ENCODE peak calls at places on chromosomes 3 and 15, in eight cellular contexts. J is HL-60, C is GM12865, L is WTC11, S is right lobe of liver, U is right atrium auricular region, G is fibroblast of the aortic adventitia, Z is sigmoid colon. X is an unnamed sample.

GRCh38 chr15:44882499-44882968 is 74.0 kb upstream of the TERB2 start:
- DNase-seq in U (no peak), C (peak), J (no peak), L (no peak), G (no peak), S (no peak), Z (no peak), X (peak)

GRCh38 chr15:41559489-41560177 is 621 bp downstream of the TYRO3 start:
- DNase-seq in S (no peak), L (no peak), Z (no peak), U (no peak), J (no peak), G (no peak), C (no peak), X (no peak)

GRCh38 chr15:26158176-26158575 is 295.0 kb upstream of the ATP10A start:
- DNase-seq in S (no peak), U (no peak), J (no peak), G (no peak), C (no peak), L (no peak), Z (no peak), X (no peak)

GRCh38 chr3:134320749-134321148 is 53.5 kb downstream of the AMOTL2 start:
- DNase-seq in G (peak), J (no peak), Z (peak), C (no peak), L (no peak), U (peak), S (no peak), X (no peak)

GRCh38 chr3:42177068-42177800 is 86.1 kb downstream of the TRAK1 start:
- DNase-seq in C (no peak), L (no peak), Z (no peak), U (no peak), S (no peak), J (no peak), G (no peak), X (no peak)

GRCh38 chr3:189593581-189593980 is 37.6 kb upstream of the TP63 start:
- DNase-seq in U (no peak), Z (no peak), G (peak), S (no peak), J (no peak), L (no peak), C (no peak), X (no peak)

GRCh38 chr3:46863261-46863782 is at the start of gene MYL3:
- DNase-seq in S (peak), J (no peak), L (no peak), G (no peak), U (no peak), C (no peak), Z (peak), X (no peak)

GRCh38 chr3:1468145-1468544 is 375.3 kb downstream of the CNTN6 start:
- DNase-seq in S (no peak), C (no peak), G (no peak), J (no peak), U (no peak), Z (no peak), L (no peak), X (no peak)

GRCh38 chr3:58347984-58348383 is 15.3 kb downstream of the PXK start:
- DNase-seq in U (no peak), C (no peak), S (no peak), Z (no peak), L (no peak), J (no peak), G (no peak), X (no peak)

GRCh38 chr3:182238141-182238540 is 526.4 kb downstream of the SOX2 start:
- DNase-seq in J (no peak), G (no peak), L (peak), C (no peak), U (no peak), Z (peak), S (no peak), X (no peak)

GRCh38 chr15:32717290-32718081 is at the start of gene GREM1:
- DNase-seq in S (no peak), L (peak), U (no peak), G (peak), Z (peak), C (no peak), J (no peak), X (no peak)

GRCh38 chr3:57446318-57446841 is 97.8 kb downstream of the DNAH12 start:
- DNase-seq in U (no peak), L (no peak), G (peak), S (no peak), C (no peak), Z (no peak), J (no peak), X (no peak)

GRCh38 chr3:131705558-131706051 is 202.8 kb upstream of the MRPL3 start:
- DNase-seq in S (no peak), C (peak), U (no peak), Z (no peak), J (no peak), L (no peak), G (no peak), X (no peak)

GRCh38 chr3:71185733-71186455 is 397.6 kb downstream of the FOXP1 start:
- DNase-seq in C (no peak), S (no peak), L (no peak), Z (no peak), G (peak), U (no peak), J (no peak), X (no peak)

GRCh38 chr3:125622381-125622788 is 27.1 kb upstream of the OSBPL11 start:
- DNase-seq in C (no peak), G (no peak), J (no peak), L (no peak), Z (peak), U (peak), S (peak), X (no peak)

GRCh38 chr15:74156678-74157411 is 16.7 kb upstream of the ISLR start:
- DNase-seq in S (no peak), J (no peak), U (no peak), L (no peak), C (peak), G (peak), Z (no peak), X (no peak)

GRCh38 chr3:64225695-64226499 is 631 bp upstream of the PRICKLE2 start:
- DNase-seq in S (no peak), L (no peak), Z (no peak), J (no peak), G (no peak), C (peak), U (no peak), X (no peak)

GRCh38 chr3:134317106-134317947 is 56.9 kb downstream of the AMOTL2 start:
- DNase-seq in Z (no peak), G (peak), U (peak), L (no peak), S (no peak), C (no peak), J (no peak), X (no peak)

GRCh38 chr15:66249623-66250174 is 3.9 kb downstream of the MEGF11 start:
- DNase-seq in Z (no peak), U (no peak), S (no peak), L (no peak), J (no peak), C (no peak), G (peak), X (no peak)

GRCh38 chr15:70382762-70383458 is 285.2 kb upstream of the TLE3 start:
- DNase-seq in C (no peak), L (no peak), Z (no peak), G (no peak), S (no peak), J (no peak), U (peak), X (no peak)

GRCh38 chr15:92226020-92226612 is 167.6 kb upstream of the ST8SIA2 start:
- DNase-seq in Z (no peak), J (peak), L (peak), S (no peak), C (peak), U (no peak), G (peak), X (no peak)

GRCh38 chr3:4719011-4719649 is 226.0 kb downstream of the ITPR1 start:
- DNase-seq in J (no peak), L (no peak), S (no peak), C (no peak), G (no peak), Z (no peak), U (no peak), X (no peak)

GRCh38 chr3:51686512-51687215 is 15.6 kb downstream of the TEX264 start:
- DNase-seq in Z (no peak), L (no peak), G (peak), U (no peak), C (peak), J (peak), S (no peak), X (peak)

GRCh38 chr3:55235416-55235815 is 251.7 kb downstream of the WNT5A start:
- DNase-seq in U (no peak), Z (no peak), L (no peak), S (no peak), J (no peak), G (no peak), C (no peak), X (no peak)

GRCh38 chr3:150069158-150069536 is 98.5 kb upstream of the PFN2 start:
- DNase-seq in G (no peak), U (no peak), S (no peak), C (no peak), Z (no peak), J (no peak), L (no peak), X (no peak)

GRCh38 chr3:167653155-167653554 is 587 bp downstream of the WDR49 start:
- DNase-seq in S (no peak), L (no peak), C (no peak), U (no peak), Z (no peak), J (no peak), G (no peak), X (no peak)

GRCh38 chr15:86231864-86232801 is 152.5 kb downstream of the AGBL1 start:
- DNase-seq in G (peak), S (no peak), L (peak), Z (no peak), U (no peak), J (peak), C (peak), X (no peak)
- TF ChIP-seq CTCF in G (peak), S (peak), L (peak), Z (peak), U (no peak), J (peak), C (peak), X (peak)

GRCh38 chr15:72532991-72533601 is 59.0 kb downstream of the ARIH1 start:
- DNase-seq in U (no peak), S (no peak), C (peak), L (peak), Z (no peak), J (no peak), G (no peak), X (no peak)
- TF ChIP-seq CTCF in U (no peak), S (no peak), C (peak), L (no peak), Z (no peak), J (no peak), G (peak), X (peak)

DNA sequence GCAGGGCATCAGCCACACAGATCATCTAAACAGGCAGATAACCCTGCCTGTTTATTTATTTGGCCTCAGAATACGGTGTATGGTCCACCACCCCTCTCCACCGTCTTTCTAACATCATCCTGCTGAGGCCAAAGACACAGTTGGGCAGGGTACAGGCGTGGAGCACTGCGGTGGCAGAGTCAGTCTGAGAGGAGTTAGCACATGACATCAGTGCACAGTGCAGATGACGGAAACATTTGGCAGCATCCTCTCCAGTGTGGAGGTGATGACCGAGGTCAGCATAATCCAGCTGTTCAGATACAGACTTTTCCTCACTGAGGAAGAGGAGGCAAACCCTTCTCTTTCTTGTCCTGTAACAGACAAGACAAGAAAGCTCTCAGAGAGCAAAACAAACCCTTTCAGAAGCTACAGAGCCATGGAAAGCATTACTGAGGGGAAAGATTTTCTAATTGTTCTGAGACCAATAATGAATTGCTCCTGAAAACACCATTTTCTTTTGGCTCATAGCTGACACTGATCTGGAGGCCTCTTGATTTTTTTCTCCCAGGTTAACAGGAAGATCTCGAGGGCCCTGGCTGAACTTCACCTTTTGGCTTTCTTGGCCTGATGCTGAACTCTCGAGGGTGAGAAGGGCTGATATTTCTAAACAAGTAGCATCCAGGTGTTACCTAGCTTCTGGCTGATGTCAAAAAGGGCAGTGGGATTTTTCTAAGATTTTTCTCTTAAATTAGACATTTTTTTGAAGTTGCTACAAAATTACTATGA is 20.1 kb upstream of the NFKBIZ start:
- DNase-seq in L (no peak), J (no peak), U (peak), G (peak), C (peak), Z (peak), S (peak), X (no peak)
- TF ChIP-seq CTCF in L (no peak), J (no peak), U (no peak), G (no peak), C (no peak), Z (no peak), S (no peak), X (no peak)

GRCh38 chr3:8261018-8261417 is 240.6 kb upstream of the LMCD1 start:
- DNase-seq in U (no peak), Z (no peak), L (no peak), J (no peak), C (no peak), G (no peak), S (no peak), X (no peak)
- TF ChIP-seq CTCF in U (no peak), Z (no peak), L (no peak), J (no peak), C (no peak), G (no peak), S (no peak), X (no peak)

GRCh38 chr3:10703875-10704274 is 112.2 kb upstream of the SLC6A11 start:
- DNase-seq in S (no peak), L (peak), G (peak), J (peak), C (peak), Z (no peak), U (no peak), X (no peak)
- TF ChIP-seq CTCF in S (no peak), L (peak), G (peak), J (no peak), C (peak), Z (no peak), U (no peak), X (peak)

GRCh38 chr15:95095250-95095649 is 863.9 kb downstream of the MCTP2 start:
- DNase-seq in S (no peak), C (no peak), G (no peak), U (no peak), Z (no peak), J (no peak), L (no peak), X (no peak)
- TF ChIP-seq CTCF in S (no peak), C (no peak), G (no peak), U (no peak), Z (no peak), J (no peak), L (no peak), X (no peak)